ENCODE peak calls at places on chromosomes 5 and 9, in six cellular contexts. N is PC-3, F is OCI-LY7, L is neural progenitor cell, R is fibroblast of lung, A is PC-9. Y is an unnamed sample.

GRCh38 chr9:8874482-8874881 is 1074.9 kb upstream of the DMAC1 start:
- DNase-seq in N (no peak), F (no peak), L (no peak), R (no peak), A (no peak), Y (no peak)

GRCh38 chr9:18451409-18451808 is 22.5 kb upstream of the ADAMTSL1 start:
- DNase-seq in N (no peak), F (no peak), L (no peak), R (no peak), A (no peak), Y (no peak)

GRCh38 chr5:147427784-147428401 is 82.0 kb downstream of the DPYSL3 start:
- DNase-seq in N (no peak), F (no peak), L (no peak), R (peak; percentile 55), A (no peak), Y (no peak)

GRCh38 chr9:71769175-71770165 is 1.2 kb upstream of the CEMIP2 start:
- DNase-seq in N (peak; percentile 83), F (peak; percentile 81), L (peak; percentile 94), R (peak; percentile 35), A (peak; percentile 75), Y (peak; percentile 62)

GRCh38 chr9:107539427-107540154 is 50.0 kb upstream of the KLF4 start:
- DNase-seq in N (peak; percentile 24), F (no peak), L (peak; percentile 11), R (no peak), A (peak; percentile 42), Y (no peak)

GRCh38 chr9:70601000-70601929 is 186.8 kb upstream of the KLF9 start:
- DNase-seq in N (peak; percentile 22), F (no peak), L (no peak), R (peak; percentile 100), A (no peak), Y (no peak)

GRCh38 chr9:17063535-17064135 is 71.2 kb upstream of the CNTLN start:
- DNase-seq in N (peak; percentile 70), F (peak; percentile 43), L (peak; percentile 77), R (peak; percentile 48), A (no peak), Y (peak; percentile 86)

GRCh38 chr5:146457431-146457830 is 10.3 kb downstream of the TCERG1 start:
- DNase-seq in N (no peak), F (no peak), L (no peak), R (no peak), A (no peak), Y (no peak)

GRCh38 chr5:140631831-140632365 is 1.1 kb downstream of the CD14 start:
- DNase-seq in N (no peak), F (no peak), L (no peak), R (no peak), A (no peak), Y (no peak)

GRCh38 chr5:14818931-14819790 is 52.4 kb downstream of the ANKH start:
- DNase-seq in N (no peak), F (no peak), L (no peak), R (no peak), A (no peak), Y (no peak)
- H2AFZ ChIP-seq in N (no peak overlapping the region), F (no peak overlapping the region), L (no peak overlapping the region), R (no peak overlapping the region), A (no peak overlapping the region), Y (no peak overlapping the region)

DNA sequence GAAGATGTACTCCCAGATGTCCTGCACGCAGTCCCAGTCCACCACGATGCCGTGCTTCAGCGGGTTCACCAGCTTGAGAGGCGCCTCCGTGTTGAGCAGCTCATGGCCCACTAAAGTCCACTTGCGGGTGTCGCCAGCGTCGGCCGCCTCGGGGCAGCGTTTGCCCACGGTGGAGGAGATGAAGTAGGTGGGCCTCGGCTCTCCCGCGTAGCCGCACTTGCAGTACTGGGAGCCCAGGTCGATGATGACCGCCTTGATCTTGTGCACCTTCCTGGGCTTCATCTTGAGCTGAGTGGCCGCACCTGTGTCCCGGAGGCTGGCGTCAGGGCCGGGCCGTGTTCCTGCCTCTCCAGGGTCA is 278 bp downstream of the ACTL7B start:
- DNase-seq in N (no peak), F (no peak), L (no peak), R (no peak), A (no peak), Y (no peak)
- H2AFZ ChIP-seq in N (no peak overlapping the region), F (no peak overlapping the region), L (no peak overlapping the region), R (no peak overlapping the region), A (no peak overlapping the region), Y (no peak overlapping the region)

GRCh38 chr9:128636024-128636390 is 20.6 kb downstream of the DYNC2I2 start:
- DNase-seq in N (peak; percentile 74), F (no peak), L (peak; percentile 48), R (no peak), A (peak; percentile 86), Y (peak; percentile 34)

GRCh38 chr9:128634651-128635262 is 21.9 kb downstream of the DYNC2I2 start:
- DNase-seq in N (no peak), F (no peak), L (no peak), R (no peak), A (no peak), Y (no peak)

GRCh38 chr9:128636556-128637530 is 19.8 kb downstream of the DYNC2I2 start:
- DNase-seq in N (no peak), F (no peak), L (no peak), R (no peak), A (no peak), Y (peak; percentile 36)

GRCh38 chr9:128634111-128634510 is 22.5 kb downstream of the DYNC2I2 start:
- DNase-seq in N (no peak), F (no peak), L (no peak), R (no peak), A (no peak), Y (no peak)

DNA sequence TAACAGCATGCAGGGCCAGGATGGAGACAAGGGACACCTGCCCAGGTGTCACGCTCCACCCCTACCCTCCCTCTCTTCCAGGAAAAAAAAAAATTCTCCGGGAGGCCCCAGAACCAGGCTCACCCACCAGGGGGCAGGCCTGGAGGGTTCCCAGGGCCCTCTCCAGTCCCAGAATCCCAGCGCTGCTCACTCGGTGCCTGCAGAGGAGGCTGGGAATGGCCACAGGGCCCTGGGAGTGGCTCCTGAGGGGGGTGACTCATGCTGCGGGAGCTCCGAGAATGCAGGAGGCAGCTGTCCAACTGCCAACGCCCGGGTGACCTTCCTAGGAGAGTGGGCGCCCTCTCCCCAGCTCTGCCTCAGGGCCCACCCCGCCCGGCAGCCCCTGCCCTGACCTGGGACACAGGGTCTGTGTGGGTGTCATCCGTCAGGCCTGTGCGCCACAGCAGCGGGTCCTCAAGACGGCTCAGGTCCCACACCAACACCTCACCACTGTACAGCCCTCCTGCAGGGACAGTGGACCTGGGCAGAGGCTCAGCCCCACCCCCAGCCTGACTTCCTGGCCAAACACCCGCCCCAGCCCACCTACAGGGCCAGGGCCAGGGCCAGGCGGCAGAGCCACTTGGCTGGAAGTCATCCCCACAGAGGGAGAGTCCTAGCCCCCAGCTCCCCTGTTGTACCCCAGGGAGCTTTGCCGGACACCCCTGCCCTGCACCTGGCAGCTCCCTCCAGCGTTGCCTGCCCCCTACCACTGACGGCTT is 21.2 kb downstream of the DYNC2I2 start:
- DNase-seq in N (peak; percentile 97), F (no peak), L (peak; percentile 66), R (peak; percentile 95), A (peak; percentile 95), Y (peak; percentile 46)
- H2AFZ ChIP-seq in N (no peak overlapping the region), F (no peak overlapping the region), L (no peak overlapping the region), R (no peak overlapping the region), A (peak overlapping the region; percentile 5), Y (no peak overlapping the region)

DNA sequence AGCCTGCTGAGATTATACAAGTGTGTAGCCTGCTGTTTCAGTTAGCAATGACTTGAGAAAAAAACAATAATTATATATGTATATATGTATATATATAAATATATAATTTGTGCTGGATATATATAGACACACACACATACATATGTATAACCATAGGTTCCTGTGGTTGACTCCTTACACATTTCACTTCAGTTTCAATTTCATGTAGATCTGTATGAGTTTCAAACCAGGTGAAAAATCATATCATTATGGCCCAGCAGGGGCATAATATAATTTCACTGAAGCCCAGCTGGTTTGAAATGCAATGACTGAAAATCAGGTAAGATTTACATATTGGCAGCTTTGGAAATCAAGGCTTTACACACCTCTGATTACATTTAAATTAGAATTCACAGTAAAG is 690.4 kb upstream of the CDH18 start:
- DNase-seq in N (no peak), F (no peak), L (no peak), R (no peak), A (no peak), Y (no peak)
- H2AFZ ChIP-seq in N (peak overlapping the region; percentile 47), F (no peak overlapping the region), L (no peak overlapping the region), R (no peak overlapping the region), A (peak overlapping the region; percentile 64), Y (no peak overlapping the region)

GRCh38 chr9:96344458-96345180 is 38.9 kb downstream of the SLC35D2 start:
- DNase-seq in N (peak; percentile 65), F (peak; percentile 2), L (peak; percentile 44), R (peak; percentile 97), A (peak; percentile 87), Y (no peak)
- H2AFZ ChIP-seq in N (no peak overlapping the region), F (no peak overlapping the region), L (peak overlapping the region; percentile 73), R (no peak overlapping the region), A (no peak overlapping the region), Y (no peak overlapping the region)

GRCh38 chr9:101904845-101905244 is 166.4 kb upstream of the GRIN3A start:
- DNase-seq in N (no peak), F (no peak), L (no peak), R (no peak), A (no peak), Y (no peak)

GRCh38 chr9:101912698-101913097 is 174.3 kb upstream of the GRIN3A start:
- DNase-seq in N (no peak), F (no peak), L (no peak), R (no peak), A (no peak), Y (no peak)

DNA sequence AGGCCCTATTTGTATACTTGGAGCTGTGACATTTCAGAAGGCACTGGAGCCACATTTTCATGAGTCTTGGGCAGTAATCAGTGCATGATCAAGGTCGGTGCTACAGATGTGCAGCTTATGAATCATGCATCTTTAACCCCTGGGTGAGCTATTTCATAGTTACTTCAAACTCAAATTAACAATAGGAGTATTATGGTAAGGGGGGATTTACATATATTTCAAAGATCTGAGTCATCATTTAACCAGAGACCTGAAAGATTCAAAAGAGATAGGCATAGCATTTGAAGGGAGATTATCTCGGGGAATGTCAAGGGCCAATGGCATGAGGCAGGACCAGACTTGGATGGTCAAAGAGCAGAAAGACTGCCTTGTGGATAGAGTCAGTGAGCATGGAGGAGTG is 169.0 kb upstream of the GRIN3A start:
- DNase-seq in N (no peak), F (no peak), L (no peak), R (no peak), A (no peak), Y (no peak)
- H2AFZ ChIP-seq in N (no peak overlapping the region), F (no peak overlapping the region), L (no peak overlapping the region), R (no peak overlapping the region), A (no peak overlapping the region), Y (no peak overlapping the region)

GRCh38 chr5:181186902-181187499 is 18.0 kb downstream of the TRIM7 start:
- DNase-seq in N (peak; percentile 53), F (peak; percentile 59), L (no peak), R (no peak), A (peak; percentile 58), Y (no peak)
- H2AFZ ChIP-seq in N (peak overlapping the region; percentile 59), F (peak overlapping the region; percentile 63), L (peak overlapping the region; percentile 40), R (peak overlapping the region; percentile 60), A (peak overlapping the region; percentile 76), Y (no peak overlapping the region)

Y was measured in Karpas-422.